ENCODE peak calls at places on chromosomes 7 and 10, in four cellular contexts. One of them, this sample, is unnamed.

GRCh38 chr7:75840029-75840428 is 26.4 kb upstream of the CCL24 start:
- DNase-seq in hepatocyte: no peak
- DNase-seq in activated CD4-positive, alpha-beta T cell treated with anti-CD3 and anti-CD28 coated beads, Interleukin-2, amount 50 U/mL, for 1 hour: no peak
- DNase-seq in posterior cingulate gyrus: no peak
- DNase-seq in this sample: no peak

GRCh38 chr7:17626215-17626614 is 314.1 kb downstream of the SNX13 start:
- DNase-seq in hepatocyte: no peak
- DNase-seq in activated CD4-positive, alpha-beta T cell treated with anti-CD3 and anti-CD28 coated beads, Interleukin-2, amount 50 U/mL, for 1 hour: no peak
- DNase-seq in posterior cingulate gyrus: no peak
- DNase-seq in this sample: no peak

GRCh38 chr10:34505338-34505737 is 309.8 kb downstream of the PARD3 start:
- DNase-seq in hepatocyte: no peak
- DNase-seq in activated CD4-positive, alpha-beta T cell treated with anti-CD3 and anti-CD28 coated beads, Interleukin-2, amount 50 U/mL, for 1 hour: no peak
- DNase-seq in posterior cingulate gyrus: no peak
- DNase-seq in this sample: no peak

GRCh38 chr7:50783801-50784507 is 1.3 kb upstream of the GRB10 start:
- DNase-seq in hepatocyte: no peak
- DNase-seq in activated CD4-positive, alpha-beta T cell treated with anti-CD3 and anti-CD28 coated beads, Interleukin-2, amount 50 U/mL, for 1 hour: no peak
- DNase-seq in posterior cingulate gyrus: no peak
- DNase-seq in this sample: no peak

GRCh38 chr7:98470131-98470985 is 69.5 kb upstream of the BAIAP2L1 start:
- DNase-seq in hepatocyte: peak
- DNase-seq in activated CD4-positive, alpha-beta T cell treated with anti-CD3 and anti-CD28 coated beads, Interleukin-2, amount 50 U/mL, for 1 hour: no peak
- DNase-seq in posterior cingulate gyrus: no peak
- DNase-seq in this sample: peak

GRCh38 chr10:62037890-62038608 is 136.6 kb downstream of the ARID5B start:
- DNase-seq in hepatocyte: peak
- DNase-seq in activated CD4-positive, alpha-beta T cell treated with anti-CD3 and anti-CD28 coated beads, Interleukin-2, amount 50 U/mL, for 1 hour: no peak
- DNase-seq in posterior cingulate gyrus: no peak
- DNase-seq in this sample: no peak

GRCh38 chr10:76080406-76080805 is 649.0 kb downstream of the LRMDA start:
- DNase-seq in hepatocyte: no peak
- DNase-seq in activated CD4-positive, alpha-beta T cell treated with anti-CD3 and anti-CD28 coated beads, Interleukin-2, amount 50 U/mL, for 1 hour: no peak
- DNase-seq in posterior cingulate gyrus: no peak
- DNase-seq in this sample: no peak

GRCh38 chr10:8902926-8903325 is 848.4 kb downstream of the GATA3 start:
- DNase-seq in hepatocyte: no peak
- DNase-seq in activated CD4-positive, alpha-beta T cell treated with anti-CD3 and anti-CD28 coated beads, Interleukin-2, amount 50 U/mL, for 1 hour: no peak
- DNase-seq in posterior cingulate gyrus: no peak
- DNase-seq in this sample: no peak

GRCh38 chr10:62885656-62886461 is 69.7 kb upstream of the EGR2 start:
- DNase-seq in hepatocyte: no peak
- DNase-seq in activated CD4-positive, alpha-beta T cell treated with anti-CD3 and anti-CD28 coated beads, Interleukin-2, amount 50 U/mL, for 1 hour: no peak
- DNase-seq in posterior cingulate gyrus: no peak
- DNase-seq in this sample: peak

GRCh38 chr10:90587081-90587491 is 270.8 kb downstream of the HTR7 start:
- DNase-seq in hepatocyte: peak
- DNase-seq in activated CD4-positive, alpha-beta T cell treated with anti-CD3 and anti-CD28 coated beads, Interleukin-2, amount 50 U/mL, for 1 hour: no peak
- DNase-seq in posterior cingulate gyrus: no peak
- DNase-seq in this sample: no peak